ENCODE peak calls at places on chromosome 2, in five cellular contexts. W is RWPE1, O is Calu3, P is heart left ventricle, M is left ventricle myocardium inferior. U is an unnamed sample.

GRCh38 chr2:161250864-161251436 is 57.3 kb upstream of the PSMD14 start:
- DNase-seq in W (peak; percentile 87), O (peak; percentile 58), P (no peak), M (no peak), U (peak; percentile 75)

GRCh38 chr2:147026261-147026660 is 818.6 kb upstream of the ACVR2A start:
- DNase-seq in W (no peak), O (no peak), P (no peak), M (no peak), U (no peak)

GRCh38 chr2:24857741-24858140 is 62.3 kb downstream of the ADCY3 start:
- DNase-seq in W (no peak), O (no peak), P (no peak), M (no peak), U (no peak)

GRCh38 chr2:140600116-140600515 is 1530.7 kb downstream of the LRP1B start:
- DNase-seq in W (peak; percentile 13), O (no peak), P (no peak), M (no peak), U (peak; percentile 6)

GRCh38 chr2:240525802-240526201 is 32.0 kb downstream of the ANKMY1 start:
- DNase-seq in W (no peak), O (no peak), P (no peak), M (no peak), U (no peak)

GRCh38 chr2:113370478-113371091 is 66.9 kb upstream of the ZNG1B start:
- DNase-seq in W (peak; percentile 76), O (peak; percentile 83), P (peak; percentile 57), M (peak; percentile 40), U (peak; percentile 80)

GRCh38 chr2:76998713-76999112 is 523.5 kb downstream of the LRRTM4 start:
- DNase-seq in W (peak; percentile 44), O (no peak), P (no peak), M (no peak), U (no peak)

GRCh38 chr2:207901847-207902246 is 123.5 kb downstream of the PLEKHM3 start:
- DNase-seq in W (no peak), O (no peak), P (no peak), M (no peak), U (no peak)

GRCh38 chr2:181678033-181678586 is 2.2 kb downstream of the NEUROD1 start:
- DNase-seq in W (peak; percentile 36), O (no peak), P (peak; percentile 71), M (peak; percentile 36), U (peak; percentile 33)

GRCh38 chr2:31080361-31080760 is 57.9 kb downstream of the GALNT14 start:
- DNase-seq in W (no peak), O (no peak), P (no peak), M (no peak), U (no peak)

GRCh38 chr2:10762651-10763460 is 41.4 kb downstream of the ATP6V1C2 start:
- DNase-seq in W (no peak), O (no peak), P (peak; percentile 45), M (no peak), U (no peak)

GRCh38 chr2:31935370-31935769 is 75.4 kb downstream of the MEMO1 start:
- DNase-seq in W (no peak), O (no peak), P (no peak), M (no peak), U (no peak)

GRCh38 chr2:53450885-53451284 is 316.7 kb upstream of the CHAC2 start:
- DNase-seq in W (no peak), O (no peak), P (no peak), M (no peak), U (no peak)

GRCh38 chr2:219010162-219010756 is 17.0 kb upstream of the CRYBA2 start:
- DNase-seq in W (peak; percentile 60), O (peak; percentile 73), P (peak; percentile 19), M (no peak), U (peak; percentile 51)

GRCh38 chr2:46645681-46646162 is 166.4 kb downstream of the TMEM247 start:
- DNase-seq in W (peak; percentile 91), O (no peak), P (peak; percentile 50), M (peak; percentile 35), U (peak; percentile 91)

GRCh38 chr2:30068067-30068466 is 78.7 kb upstream of the YPEL5 start:
- DNase-seq in W (no peak), O (no peak), P (no peak), M (no peak), U (no peak)

GRCh38 chr2:52465267-52465666 is 1302.3 kb upstream of the CHAC2 start:
- DNase-seq in W (no peak), O (no peak), P (no peak), M (no peak), U (no peak)

GRCh38 chr2:60884795-60885194 is 3.4 kb downstream of the REL start:
- DNase-seq in W (peak; percentile 16), O (no peak), P (no peak), M (no peak), U (peak; percentile 42)

GRCh38 chr2:85376291-85377065 is 21.9 kb downstream of the ELMOD3 start:
- DNase-seq in W (no peak), O (no peak), P (no peak), M (no peak), U (no peak)

GRCh38 chr2:240346753-240347372 is 88.6 kb upstream of the GPC1 start:
- DNase-seq in W (no peak), O (no peak), P (no peak), M (no peak), U (no peak)

GRCh38 chr2:95574506-95574905 is 17.3 kb upstream of the TRIM43 start:
- DNase-seq in W (no peak), O (no peak), P (no peak), M (no peak), U (no peak)

GRCh38 chr2:66574701-66575624 is 140.0 kb downstream of the MEIS1 start:
- DNase-seq in W (peak; percentile 87), O (peak; percentile 59), P (peak; percentile 61), M (peak; percentile 26), U (peak; percentile 83)

GRCh38 chr2:74201596-74201995 is 3.2 kb downstream of the MTHFD2 start:
- DNase-seq in W (no peak), O (no peak), P (no peak), M (no peak), U (peak; percentile 69)

GRCh38 chr2:223513771-223514455 is 88.2 kb downstream of the SCG2 start:
- DNase-seq in W (peak; percentile 9), O (no peak), P (no peak), M (no peak), U (peak; percentile 74)

GRCh38 chr2:96157649-96158553 is 12.7 kb upstream of the DUSP2 start:
- DNase-seq in W (no peak), O (no peak), P (no peak), M (no peak), U (no peak)

GRCh38 chr2:224584111-224584764 is 925 bp downstream of the CUL3 start:
- DNase-seq in W (peak; percentile 10), O (peak; percentile 27), P (peak; percentile 45), M (peak; percentile 30), U (peak; percentile 39)

GRCh38 chr2:175595139-175595538 is 406.9 kb downstream of the LNPK start:
- DNase-seq in W (no peak), O (no peak), P (no peak), M (no peak), U (no peak)
- TF ChIP-seq CTCF in W (no peak), O (no peak), P (no peak), M (no peak), U (no peak)

DNA sequence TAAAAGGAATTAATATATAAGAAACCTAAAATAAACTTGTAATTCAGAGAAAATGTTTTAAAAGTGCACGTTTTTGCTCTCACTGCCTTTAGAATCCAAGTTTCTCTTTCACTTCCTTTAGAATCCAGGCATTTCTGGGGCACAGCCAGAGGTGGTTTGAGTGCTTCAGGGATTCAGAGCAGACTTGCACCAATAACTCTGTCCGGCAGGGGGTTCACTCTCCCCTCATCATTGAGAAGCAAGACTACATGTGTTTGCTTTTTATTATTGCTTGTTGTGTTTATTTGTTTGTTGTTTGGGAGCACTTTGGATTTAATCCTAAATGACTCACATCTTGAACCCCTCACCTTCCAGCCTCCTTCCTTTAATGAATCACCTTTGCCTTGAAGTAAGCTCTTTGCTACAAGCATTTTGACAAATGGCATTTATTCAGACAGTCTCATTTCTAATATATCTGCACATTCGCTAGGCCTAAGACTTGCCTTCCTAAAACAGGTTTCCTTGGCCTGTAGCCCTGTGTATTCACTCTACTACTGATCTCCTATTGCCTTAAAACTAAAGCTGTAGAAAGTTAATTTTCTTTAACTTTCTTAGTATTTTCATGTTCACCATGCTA is 233.5 kb upstream of the ATP5MC3 start:
- DNase-seq in W (peak; percentile 66), O (peak; percentile 78), P (peak; percentile 69), M (peak; percentile 62), U (peak; percentile 87)
- TF ChIP-seq CTCF in W (peak; percentile 72), O (peak; percentile 76), P (peak; percentile 52), M (peak; percentile 75), U (peak; percentile 66)

DNA sequence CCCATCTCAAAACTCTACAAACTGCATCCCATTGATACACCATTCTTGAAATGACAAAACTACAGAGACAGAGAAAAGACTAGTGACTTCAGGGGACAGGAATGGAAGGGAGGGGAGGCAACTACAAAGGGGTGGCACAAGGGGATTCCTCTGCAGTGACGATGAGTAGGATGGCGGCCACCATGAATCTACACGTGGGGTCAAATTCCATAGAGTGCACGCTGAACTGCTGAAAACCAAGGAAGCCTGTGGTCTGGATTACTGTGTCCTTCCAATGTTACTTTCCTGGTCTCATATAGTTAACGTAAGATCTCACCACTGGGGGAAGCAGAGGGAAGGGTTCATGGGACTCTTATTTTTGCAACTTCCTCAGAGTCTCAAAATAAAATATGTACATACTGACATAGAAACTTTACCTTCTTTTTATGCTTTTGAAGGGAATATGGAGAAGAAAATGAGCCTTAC is 23.6 kb downstream of the COX7A2L start:
- DNase-seq in W (no peak), O (no peak), P (no peak), M (no peak), U (no peak)
- TF ChIP-seq CTCF in W (no peak), O (no peak), P (no peak), M (no peak), U (no peak)

DNA sequence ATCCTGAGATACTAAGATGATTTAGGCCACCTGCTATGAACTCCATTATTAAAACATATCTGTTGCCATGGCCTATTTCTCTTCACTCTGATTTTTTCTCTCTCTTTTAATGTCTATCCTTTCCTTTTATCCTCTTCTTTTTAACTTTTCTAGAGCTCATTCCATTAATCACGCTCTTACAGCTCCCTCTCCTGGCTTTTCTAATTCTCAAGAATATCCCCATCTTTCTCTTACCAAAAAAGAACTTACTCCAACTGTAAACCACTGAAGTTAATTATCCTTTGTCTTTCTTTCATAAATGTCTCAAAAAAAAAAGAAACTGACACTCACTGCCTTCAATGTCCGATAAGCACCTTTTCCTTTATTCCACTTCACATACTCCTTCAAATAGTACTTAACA is 7.9 kb downstream of the PPP3R1 start:
- DNase-seq in W (no peak), O (no peak), P (no peak), M (no peak), U (no peak)
- TF ChIP-seq CTCF in W (no peak), O (no peak), P (peak; percentile 21), M (peak; percentile 16), U (no peak)

GRCh38 chr2:221095381-221095780 is 476.7 kb downstream of the EPHA4 start:
- DNase-seq in W (no peak), O (no peak), P (no peak), M (no peak), U (no peak)

GRCh38 chr2:221096651-221097567 is 475.2 kb downstream of the EPHA4 start:
- DNase-seq in W (peak; percentile 69), O (no peak), P (no peak), M (no peak), U (peak; percentile 51)

GRCh38 chr2:221100467-221101089 is 471.5 kb downstream of the EPHA4 start:
- DNase-seq in W (no peak), O (no peak), P (no peak), M (no peak), U (no peak)

GRCh38 chr2:221097949-221098348 is 474.2 kb downstream of the EPHA4 start:
- DNase-seq in W (no peak), O (no peak), P (no peak), M (no peak), U (no peak)

GRCh38 chr2:221097568-221097915 is 474.6 kb downstream of the EPHA4 start:
- DNase-seq in W (peak; percentile 79), O (no peak), P (no peak), M (no peak), U (peak; percentile 72)
- TF ChIP-seq CTCF in W (no peak), O (no peak), P (no peak), M (no peak), U (no peak)